ENCODE peak calls at places on chromosome 4, in four cellular contexts. L is foreskin fibroblast, A is upper lobe of left lung, Y is heart left ventricle. N is an unnamed sample.

GRCh38 chr4:153486281-153487151 is 20.4 kb downstream of the TMEM131L start:
- DNase-seq in A (peak), L (peak), Y (peak), N (no peak)

GRCh38 chr4:17805580-17805979 is 5.0 kb downstream of the DCAF16 start:
- DNase-seq in A (no peak), Y (no peak), L (no peak), N (no peak)

GRCh38 chr4:1414831-1415680 is 8.8 kb upstream of the NKX1-1 start:
- DNase-seq in A (no peak), L (no peak), Y (no peak), N (no peak)

GRCh38 chr4:21790437-21791029 is 158.0 kb downstream of the KCNIP4 start:
- DNase-seq in A (no peak), Y (no peak), L (peak), N (no peak)

GRCh38 chr4:2947926-2948325 is 15.3 kb downstream of the NOP14 start:
- DNase-seq in Y (peak), A (no peak), L (no peak), N (no peak)

GRCh38 chr4:153154010-153154975 is 50.0 kb upstream of the TRIM2 start:
- DNase-seq in Y (no peak), L (peak), A (peak), N (no peak)

GRCh38 chr4:122854860-122855259 is 28.2 kb downstream of the FGF2 start:
- DNase-seq in A (no peak), Y (no peak), L (no peak), N (no peak)

GRCh38 chr4:34043131-34043530 is 2201.2 kb downstream of the ARAP2 start:
- DNase-seq in A (no peak), L (no peak), Y (no peak), N (no peak)

GRCh38 chr4:114383721-114384120 is 214.9 kb upstream of the UGT8 start:
- DNase-seq in L (peak), Y (no peak), A (no peak), N (no peak)

GRCh38 chr4:162485486-162485885 is 321.7 kb upstream of the FSTL5 start:
- DNase-seq in A (no peak), Y (no peak), L (no peak), N (no peak)

GRCh38 chr4:993111-994029 is at the start of gene SLC26A1:
- DNase-seq in L (no peak), A (no peak), Y (peak), N (no peak)

GRCh38 chr4:72817012-72817411 is 248.0 kb upstream of the ADAMTS3 start:
- DNase-seq in A (no peak), L (no peak), Y (no peak), N (no peak)

GRCh38 chr4:184599492-184600135 is 49.6 kb downstream of the CASP3 start:
- DNase-seq in A (no peak), Y (no peak), L (peak), N (no peak)

GRCh38 chr4:25950476-25951389 is 36.7 kb downstream of the SMIM20 start:
- DNase-seq in Y (no peak), L (no peak), A (no peak), N (no peak)

GRCh38 chr4:7427326-7428260 is 7.1 kb downstream of the PSAPL1 start:
- DNase-seq in Y (peak), L (no peak), A (peak), N (peak)

GRCh38 chr4:166252487-166253402 is 379.7 kb downstream of the TLL1 start:
- DNase-seq in L (peak), A (no peak), Y (no peak), N (no peak)

GRCh38 chr4:1880332-1880731 is 9.1 kb downstream of the NSD2 start:
- DNase-seq in A (no peak), L (no peak), Y (no peak), N (no peak)

GRCh38 chr4:40582413-40582812 is 47.3 kb downstream of the RBM47 start:
- DNase-seq in A (no peak), Y (no peak), L (no peak), N (no peak)

GRCh38 chr4:115454228-115454627 is 340.8 kb upstream of the NDST4 start:
- DNase-seq in Y (no peak), L (no peak), A (no peak), N (no peak)

GRCh38 chr4:113733685-113734084 is 27.9 kb downstream of the CAMK2D start:
- DNase-seq in Y (no peak), A (no peak), L (no peak), N (no peak)

GRCh38 chr4:153741529-153741928 is 18.3 kb downstream of the RNF175 start:
- DNase-seq in A (no peak), Y (no peak), L (no peak), N (no peak)

GRCh38 chr4:101718810-101719209 is 71.7 kb upstream of the BANK1 start:
- DNase-seq in L (no peak), A (no peak), Y (no peak), N (no peak)

GRCh38 chr4:77193511-77194236 is 36.7 kb downstream of the CCNG2 start:
- DNase-seq in A (peak), L (no peak), Y (peak), N (no peak)

GRCh38 chr4:145885666-145886065 is 53.0 kb downstream of the ZNF827 start:
- DNase-seq in Y (no peak), A (no peak), L (no peak), N (no peak)

GRCh38 chr4:15805583-15806517 is 27.7 kb downstream of the CD38 start:
- DNase-seq in Y (no peak), A (peak), L (peak), N (no peak)

GRCh38 chr4:120071192-120071795 is 4.6 kb upstream of the MAD2L1 start:
- DNase-seq in Y (no peak), A (peak), L (peak), N (no peak)

GRCh38 chr4:136424052-136424451 is 1108.2 kb downstream of the PCDH18 start:
- DNase-seq in A (no peak), L (no peak), Y (no peak), N (no peak)

N was measured in type B pancreatic cell.